ENCODE peak calls at places on chromosomes 5 and 9, in six cellular contexts. D, F, M, T, W and P are unnamed samples.

GRCh38 chr9:87826331-87826730 is 56.3 kb upstream of the SPATA31E1 start:
- DNase-seq in D (no peak), F (no peak), M (no peak), T (no peak), W (no peak), P (no peak)

GRCh38 chr5:174343826-174344225 is 298.3 kb downstream of the NSG2 start:
- DNase-seq in D (no peak), F (no peak), M (no peak), T (no peak), W (no peak), P (no peak)

GRCh38 chr9:81685763-81686613 is 3.4 kb downstream of the TLE1 start:
- DNase-seq in D (peak; percentile 38), F (peak; percentile 46), M (no peak), T (no peak), W (no peak), P (peak; percentile 55)

GRCh38 chr9:31418419-31418818 is 966.0 kb upstream of the ACO1 start:
- DNase-seq in D (no peak), F (no peak), M (no peak), T (no peak), W (no peak), P (no peak)

GRCh38 chr5:14983666-14984441 is 112.3 kb upstream of the ANKH start:
- DNase-seq in D (no peak), F (no peak), M (no peak), T (no peak), W (no peak), P (no peak)

GRCh38 chr9:27785714-27786100 is 212.4 kb upstream of the C9orf72 start:
- DNase-seq in D (no peak), F (no peak), M (no peak), T (no peak), W (peak; percentile 23), P (no peak)

GRCh38 chr9:5587024-5587423 is 41.9 kb upstream of the RIC1 start:
- DNase-seq in D (no peak), F (no peak), M (no peak), T (no peak), W (no peak), P (peak; percentile 95)

GRCh38 chr9:131274674-131275331 is 1.5 kb downstream of the FAM78A start:
- DNase-seq in D (no peak), F (no peak), M (peak; percentile 88), T (no peak), W (no peak), P (no peak)

GRCh38 chr5:60797482-60798153 is 46.5 kb downstream of the ELOVL7 start:
- DNase-seq in D (no peak), F (no peak), M (no peak), T (no peak), W (no peak), P (no peak)

GRCh38 chr9:18881740-18882139 is 151.3 kb downstream of the SAXO1 start:
- DNase-seq in D (no peak), F (no peak), M (no peak), T (no peak), W (no peak), P (no peak)

GRCh38 chr5:145341842-145342241 is 493.3 kb downstream of the PRELID2 start:
- DNase-seq in D (peak; percentile 2), F (no peak), M (no peak), T (no peak), W (no peak), P (peak; percentile 28)

GRCh38 chr9:21479152-21479702 is 2.9 kb downstream of the IFNE start:
- DNase-seq in D (no peak), F (no peak), M (no peak), T (no peak), W (no peak), P (no peak)
- TF ChIP-seq CEBPB in D (no peak), F (no peak), M (no peak), T (no peak), W (no peak), P (no peak)

DNA sequence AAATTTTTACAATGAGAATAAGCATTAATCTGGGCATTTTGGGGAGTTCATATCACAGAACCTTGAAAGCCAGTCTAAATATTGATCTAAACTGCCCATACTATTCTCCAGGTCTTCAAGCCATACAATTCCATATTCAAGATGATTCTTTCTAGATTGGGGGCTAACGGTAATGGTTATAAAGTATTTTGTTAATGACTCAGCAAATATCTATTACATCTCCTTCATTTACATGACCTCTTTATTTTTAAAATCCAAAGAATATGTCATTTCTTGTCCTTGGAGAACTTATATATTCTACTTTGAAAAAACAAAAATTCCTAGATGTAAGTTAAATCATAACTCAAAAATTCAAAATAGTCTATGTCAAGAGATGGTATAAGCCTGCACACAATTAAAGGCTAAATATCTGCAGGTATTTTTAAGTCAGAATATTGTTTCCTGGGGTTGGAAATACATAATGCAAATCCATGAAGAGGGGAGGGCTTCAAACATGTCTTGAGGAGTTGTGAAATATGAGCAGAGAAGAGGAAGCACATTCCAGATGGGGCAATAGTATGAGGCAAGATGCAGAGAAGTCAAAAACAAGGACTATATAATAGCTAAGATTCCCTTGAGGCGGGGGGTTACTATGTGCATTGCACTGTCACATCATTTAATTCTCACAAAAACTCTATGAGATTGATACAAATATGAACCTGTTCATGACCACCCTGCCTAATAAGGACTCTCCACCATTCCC is 526.4 kb downstream of the NR2F1-AS1 start:
- DNase-seq in D (no peak), F (no peak), M (no peak), T (no peak), W (no peak), P (peak; percentile 51)
- TF ChIP-seq RAD21 in D (no peak), F (no peak), M (no peak), T (no peak), W (no peak), P (no peak)

GRCh38 chr5:124162782-124163532 is 583.5 kb downstream of the ZNF608 start:
- DNase-seq in D (no peak), F (peak; percentile 49), M (no peak), T (no peak), W (no peak), P (peak; percentile 44)
- TF ChIP-seq CEBPB in D (no peak), F (no peak), M (no peak), T (no peak), W (no peak), P (no peak)

DNA sequence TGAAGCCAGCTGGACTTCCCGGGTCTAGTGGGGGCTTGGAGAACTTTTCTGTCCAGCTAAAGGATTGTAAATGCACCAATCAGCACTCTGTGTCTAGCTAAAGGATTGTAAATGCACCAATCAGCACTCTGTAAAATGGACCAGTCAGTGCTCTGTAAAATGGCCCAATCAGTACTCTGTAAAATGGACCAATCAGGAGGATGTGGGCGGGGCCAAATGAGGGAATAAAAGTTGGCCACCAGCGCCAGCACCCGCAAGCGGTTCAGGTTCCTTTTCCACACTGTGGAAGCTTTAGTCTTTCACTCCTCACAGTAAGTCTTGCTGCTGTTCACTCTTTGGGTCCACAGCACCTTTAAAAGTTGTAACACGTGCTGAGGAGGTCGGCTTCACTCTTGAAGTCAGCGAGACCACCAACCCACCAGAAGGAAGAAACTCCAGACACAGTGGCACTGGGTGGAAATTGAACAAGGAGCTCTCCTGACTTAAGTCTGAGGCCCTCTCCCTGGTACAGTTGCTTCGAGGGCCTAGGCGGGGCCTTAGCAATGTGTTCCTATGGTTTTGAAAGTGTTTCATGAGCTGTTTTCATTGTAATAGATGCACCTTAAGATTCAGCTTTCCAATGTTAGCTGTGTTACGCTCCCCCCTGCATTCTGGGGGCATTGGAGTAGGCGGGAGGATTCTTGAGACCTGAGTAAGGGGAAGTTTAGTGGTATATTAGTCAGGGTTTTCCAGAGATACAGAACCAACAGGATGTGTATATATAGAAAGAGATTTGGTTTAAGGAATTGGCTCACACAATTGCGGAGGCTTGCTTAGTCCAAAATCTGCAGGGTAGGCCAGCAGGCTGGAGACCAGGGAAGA is 21.4 kb upstream of the MYO10 start:
- DNase-seq in D (no peak), F (no peak), M (peak; percentile 6), T (no peak), W (no peak), P (peak; percentile 98)
- TF ChIP-seq RAD21 in D (no peak), F (no peak), M (no peak), T (no peak), W (no peak), P (no peak)

DNA sequence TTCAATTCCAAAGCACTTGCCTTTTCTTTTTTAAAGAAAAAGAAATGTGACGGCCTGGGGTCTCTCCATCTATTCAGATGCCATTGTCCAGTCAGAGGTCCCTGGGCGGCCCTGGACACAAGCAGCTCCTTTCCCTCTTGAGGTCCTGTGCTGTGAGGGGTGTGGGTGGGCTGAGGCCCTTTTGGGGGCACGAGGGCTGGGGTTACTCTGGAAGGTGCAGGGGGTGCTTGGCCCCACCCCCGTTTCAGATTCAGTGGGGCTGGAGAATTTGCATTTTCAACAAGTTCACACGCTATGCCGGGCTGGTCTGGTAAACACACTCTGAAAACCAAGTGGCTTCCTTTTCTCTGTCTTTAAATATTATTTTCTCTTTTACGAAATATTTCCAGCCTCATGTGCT is 91.4 kb upstream of the PHYKPL start:
- DNase-seq in D (no peak), F (no peak), M (no peak), T (no peak), W (no peak), P (no peak)
- TF ChIP-seq CEBPB in D (no peak), F (no peak), M (no peak), T (no peak), W (no peak), P (no peak)

DNA sequence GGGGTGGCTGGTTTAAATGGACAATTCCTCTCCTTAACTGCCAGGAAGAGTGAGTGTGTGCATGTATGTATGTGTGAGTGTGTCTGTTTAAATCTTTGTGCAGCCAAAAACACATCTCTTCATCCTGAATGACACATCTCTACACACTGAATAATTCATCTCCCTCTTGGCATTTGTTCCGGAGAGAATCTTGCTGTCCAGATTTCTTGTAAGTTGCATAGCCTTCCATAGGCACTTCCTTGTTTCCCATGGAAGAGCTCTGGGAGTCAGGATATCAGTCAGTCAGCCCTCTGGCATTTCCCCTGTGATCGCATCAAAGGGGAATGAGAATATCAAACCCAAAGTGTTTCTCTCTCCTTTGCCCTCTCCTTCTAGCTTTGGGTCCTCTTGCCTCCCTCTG is 74.7 kb downstream of the WWC1 start:
- DNase-seq in D (peak; percentile 44), F (no peak), M (no peak), T (no peak), W (no peak), P (peak; percentile 95)
- TF ChIP-seq RAD21 in D (no peak), F (no peak), M (no peak), T (no peak), W (no peak), P (peak; percentile 8)

DNA sequence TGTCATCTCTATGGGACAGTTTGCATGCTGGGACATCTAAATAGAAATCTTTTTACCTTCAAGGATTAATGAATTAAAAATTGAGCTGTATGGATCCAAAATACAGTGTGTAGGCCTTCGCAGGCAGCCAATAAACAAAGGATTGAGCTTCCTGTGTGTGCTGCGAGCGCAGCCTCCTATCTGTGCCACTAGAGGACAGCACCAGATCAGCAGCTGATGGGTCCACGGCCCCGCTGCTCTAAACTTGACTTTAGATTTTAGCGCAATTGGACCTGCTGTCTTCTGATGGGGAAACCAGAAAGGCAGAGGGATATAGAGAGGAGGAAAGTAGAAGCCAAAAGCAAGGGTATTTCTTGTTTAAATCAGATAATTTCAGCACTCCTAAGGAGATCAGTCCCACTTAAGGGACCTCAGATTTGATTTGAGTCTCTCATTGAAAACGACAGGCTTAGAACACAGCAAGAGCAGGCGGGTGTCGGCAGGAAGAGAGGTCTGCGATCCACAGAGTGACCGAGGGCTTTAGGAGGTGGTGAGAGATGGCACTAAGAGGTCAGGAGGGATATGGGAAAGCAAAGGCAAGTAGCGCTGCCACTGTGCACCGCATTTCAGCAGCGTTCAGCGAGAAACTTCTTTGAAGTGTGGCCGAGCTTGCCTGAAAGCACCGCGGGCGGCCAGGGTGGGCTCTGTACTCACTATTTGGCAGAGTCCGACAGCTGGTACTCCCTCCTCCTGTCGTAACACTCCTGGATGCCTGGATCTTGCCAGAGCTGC is 214.3 kb downstream of the GNA14 start:
- DNase-seq in D (peak; percentile 67), F (peak; percentile 48), M (peak; percentile 60), T (peak; percentile 33), W (no peak), P (peak; percentile 74)
- TF ChIP-seq CEBPB in D (no peak), F (no peak), M (no peak), T (no peak), W (no peak), P (no peak)